ENCODE peak calls at places on chromosomes 13 and 19, in eight cellular contexts. Y, M, E, A, O, K, R and B are unnamed samples.

GRCh38 chr19:46546194-46546896 is 50.7 kb upstream of the PNMA8B start:
- DNase-seq in R (peak), M (no peak), A (peak), E (no peak), Y (no peak), O (no peak), K (peak), B (no peak)

GRCh38 chr19:30144794-30145193 is 202.8 kb downstream of the URI1 start:
- DNase-seq in Y (no peak), O (no peak), M (no peak), E (no peak), K (no peak), A (no peak), R (no peak), B (no peak)

GRCh38 chr19:2039082-2039958 is 11.7 kb downstream of the MKNK2 start:
- DNase-seq in M (no peak), E (no peak), R (no peak), Y (no peak), K (no peak), A (no peak), O (peak), B (no peak)

GRCh38 chr19:45076851-45077730 is 813 bp upstream of the ZNF296 start:
- DNase-seq in Y (no peak), M (no peak), R (no peak), E (no peak), A (no peak), K (no peak), O (no peak), B (no peak)

GRCh38 chr13:94433055-94433947 is 46.2 kb downstream of the DCT start:
- DNase-seq in O (peak), A (no peak), M (no peak), E (no peak), Y (no peak), R (no peak), K (no peak), B (no peak)

GRCh38 chr13:27309967-27310598 is 39.5 kb downstream of the RASL11A start:
- DNase-seq in E (no peak), Y (no peak), R (peak), M (no peak), A (no peak), K (no peak), O (no peak), B (peak)

GRCh38 chr19:28836366-28836765 is 376.6 kb downstream of the UQCRFS1 start:
- DNase-seq in A (no peak), M (no peak), R (no peak), E (no peak), K (no peak), O (no peak), Y (no peak), B (no peak)

GRCh38 chr13:107721436-107721835 is 493.9 kb downstream of the LIG4 start:
- DNase-seq in Y (no peak), O (no peak), K (no peak), R (peak), E (no peak), M (no peak), A (no peak), B (no peak)

GRCh38 chr13:66805657-66806056 is 424.5 kb downstream of the PCDH9 start:
- DNase-seq in M (no peak), R (peak), A (no peak), O (no peak), Y (no peak), K (no peak), E (peak), B (peak)

GRCh38 chr13:31050486-31051400 is 111.0 kb downstream of the HSPH1 start:
- DNase-seq in M (no peak), K (peak), R (no peak), O (no peak), Y (no peak), A (no peak), E (no peak), B (no peak)